ENCODE peak calls at places on chromosomes 12 and 14, in ten cellular contexts. P is ovary, I is adrenal gland, V is right lobe of liver, C is IMR-90, O is suprapubic skin, J is sigmoid colon, N is HCT116, L is breast epithelium, M is heart left ventricle. F is an unnamed sample.
A peak's percentile ranks its signal among the peaks of the same experiment; 100 is the strongest.

GRCh38 chr14:90000935-90001334 is 45.2 kb downstream of the TDP1 start:
- DNase-seq in J (no peak), O (no peak), L (no peak), V (no peak), P (no peak), I (no peak), C (no peak), M (no peak), N (no peak), F (no peak)

GRCh38 chr12:2642176-2642892 is 152.4 kb upstream of the FKBP4 start:
- DNase-seq in O (no peak), V (no peak), I (no peak), M (no peak), J (peak; percentile 9), L (no peak), C (no peak), N (no peak), P (no peak), F (peak; percentile 20)

GRCh38 chr12:92363295-92364146 is 217.9 kb upstream of the BTG1 start:
- DNase-seq in O (no peak), N (no peak), C (peak; percentile 4), P (peak; percentile 31), M (peak; percentile 62), J (peak; percentile 77), V (peak; percentile 30), I (peak; percentile 31), L (no peak), F (no peak)

GRCh38 chr12:41636658-41637057 is 448.5 kb downstream of the PDZRN4 start:
- DNase-seq in I (no peak), M (no peak), P (no peak), V (no peak), L (no peak), J (no peak), O (no peak), N (no peak), C (no peak), F (no peak)

GRCh38 chr14:61876362-61877049 is 114.3 kb downstream of the SNAPC1 start:
- DNase-seq in V (no peak), P (no peak), M (no peak), L (no peak), N (no peak), O (no peak), J (no peak), C (no peak), I (no peak), F (no peak)

GRCh38 chr14:30708157-30708556 is 86.0 kb downstream of the SCFD1 start:
- DNase-seq in M (no peak), O (no peak), L (no peak), P (no peak), J (no peak), V (no peak), C (no peak), I (no peak), N (no peak), F (no peak)

GRCh38 chr14:101365329-101366158 is 195.8 kb upstream of the DIO3 start:
- DNase-seq in I (no peak), N (no peak), P (no peak), O (no peak), J (peak; percentile 83), M (no peak), V (no peak), L (peak; percentile 35), C (no peak), F (no peak)

GRCh38 chr12:5307065-5307464 is 124.8 kb upstream of the NTF3 start:
- DNase-seq in M (no peak), O (no peak), L (no peak), V (no peak), J (no peak), I (no peak), P (no peak), C (no peak), N (no peak), F (no peak)

GRCh38 chr12:105264771-105265170 is 28.8 kb upstream of the APPL2 start:
- DNase-seq in M (no peak), J (no peak), L (no peak), V (no peak), O (no peak), P (no peak), I (no peak), N (no peak), C (no peak), F (no peak)

GRCh38 chr12:49369723-49370145 is 2.5 kb downstream of the SPATS2 start:
- DNase-seq in V (no peak), P (peak; percentile 40), N (no peak), M (peak; percentile 31), J (no peak), O (no peak), C (peak; percentile 54), I (no peak), L (no peak), F (no peak)

GRCh38 chr14:60094306-60094897 is 2.7 kb downstream of the PCNX4 start:
- DNase-seq in J (no peak), P (no peak), O (no peak), V (no peak), L (no peak), N (no peak), I (no peak), C (peak; percentile 70), M (peak; percentile 10), F (no peak)

GRCh38 chr12:42541965-42542364 is 47.6 kb downstream of the PRICKLE1 start:
- DNase-seq in I (no peak), P (no peak), C (no peak), O (no peak), N (no peak), L (no peak), M (no peak), V (no peak), J (no peak), F (no peak)

GRCh38 chr12:105983622-105984325 is 155.0 kb downstream of the NUAK1 start:
- DNase-seq in V (no peak), J (no peak), C (peak; percentile 93), M (no peak), I (no peak), O (no peak), N (no peak), P (no peak), L (peak; percentile 19), F (no peak)

GRCh38 chr14:85273099-85273677 is 256.8 kb upstream of the FLRT2 start:
- DNase-seq in L (no peak), P (no peak), I (no peak), O (no peak), C (no peak), N (no peak), V (no peak), M (no peak), J (no peak), F (no peak)

GRCh38 chr12:14771651-14772137 is 31.6 kb downstream of the WBP11 start:
- DNase-seq in N (no peak), O (no peak), C (no peak), I (no peak), L (no peak), J (no peak), P (no peak), V (no peak), M (no peak), F (no peak)

GRCh38 chr14:102775855-102776760 is 1.1 kb upstream of the TRAF3 start:
- DNase-seq in I (peak; percentile 36), J (no peak), L (no peak), C (peak; percentile 80), O (no peak), P (peak; percentile 31), M (no peak), N (no peak), V (no peak), F (no peak)

GRCh38 chr12:131133015-131133905 is 179.6 kb downstream of the ADGRD1 start:
- DNase-seq in I (no peak), O (peak; percentile 62), C (no peak), P (peak; percentile 38), J (peak; percentile 83), L (no peak), V (no peak), N (no peak), M (no peak), F (peak; percentile 85)

GRCh38 chr14:73567951-73568885 is 795 bp upstream of the ACOT2 start:
- DNase-seq in O (no peak), L (no peak), I (no peak), C (peak; percentile 41), J (no peak), N (no peak), M (no peak), V (no peak), P (no peak), F (no peak)

DNA sequence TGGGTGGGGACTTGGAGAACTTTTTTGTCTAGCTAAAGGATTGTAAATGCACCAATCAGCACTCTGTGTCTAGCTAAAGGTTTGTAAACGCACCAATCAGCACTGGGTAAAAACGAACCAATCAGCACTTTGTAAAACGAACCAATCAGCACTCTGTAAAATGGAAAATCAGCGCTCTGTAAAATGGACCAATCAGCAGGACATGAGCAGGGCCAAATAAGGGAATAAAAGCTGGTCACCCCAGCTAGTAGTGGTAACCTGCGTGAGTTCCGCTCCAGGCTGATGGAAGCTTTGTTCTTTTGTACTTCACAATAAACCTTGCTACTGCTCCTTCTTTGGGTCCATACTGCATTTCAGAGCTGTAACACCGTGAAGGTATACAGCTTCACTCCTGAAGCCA is 1.6 kb upstream of the ACOT2 start:
- DNase-seq in C (no peak), V (no peak), P (no peak), M (no peak), O (no peak), N (no peak), J (no peak), I (no peak), L (no peak), F (no peak)
- H3K4me3 ChIP-seq in C (no peak overlapping the region), V (no peak overlapping the region), P (no peak overlapping the region), M (no peak overlapping the region), O (no peak overlapping the region), N (no peak overlapping the region), J (peak overlapping the region; percentile 82), I (no peak overlapping the region), L (peak overlapping the region; percentile 83), F (no peak overlapping the region)

DNA sequence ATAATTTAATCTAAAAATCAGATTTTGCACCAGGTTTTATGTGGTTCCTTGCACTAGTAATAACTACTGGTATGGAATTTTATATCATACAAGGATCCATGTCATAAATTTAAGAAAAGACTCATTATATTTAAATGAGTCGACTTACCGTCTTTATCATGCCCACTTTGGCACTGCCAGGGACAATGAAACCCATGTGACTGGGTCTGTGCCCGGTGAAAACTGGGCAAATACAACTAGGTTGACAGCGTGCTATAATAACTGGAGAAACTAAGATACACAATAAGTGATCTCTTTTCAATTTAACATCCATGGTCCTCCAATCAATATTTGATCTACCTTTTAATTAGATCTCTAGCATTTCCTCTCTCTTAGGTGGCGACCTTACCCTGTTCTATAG is 64.5 kb downstream of the ACADS start:
- DNase-seq in C (no peak), V (no peak), J (no peak), L (no peak), I (no peak), N (no peak), M (no peak), O (no peak), P (no peak), F (no peak)
- TF ChIP-seq POLR2A in C (no peak), V (no peak), J (no peak), L (no peak), I (no peak), N (no peak), M (no peak), O (no peak), P (no peak), F (no peak)

GRCh38 chr12:122116707-122117535 is 38.4 kb downstream of the MLXIP start:
- DNase-seq in O (no peak), I (no peak), P (no peak), L (no peak), J (peak; percentile 69), M (no peak), N (no peak), C (no peak), V (peak; percentile 79), F (no peak)
- TF ChIP-seq CTCF in O (no peak), I (no peak), P (no peak), L (no peak), J (no peak), M (no peak), N (no peak), C (no peak), V (no peak), F (no peak)

GRCh38 chr12:119780786-119781434 is 96.2 kb downstream of the CIT start:
- DNase-seq in O (no peak), L (no peak), P (no peak), V (peak; percentile 56), N (peak; percentile 39), I (peak; percentile 56), C (peak; percentile 37), J (no peak), M (no peak), F (no peak)
- H3K4me3 ChIP-seq in O (no peak overlapping the region), L (no peak overlapping the region), P (no peak overlapping the region), V (no peak overlapping the region), N (no peak overlapping the region), I (no peak overlapping the region), C (peak overlapping the region; percentile 22), J (no peak overlapping the region), M (no peak overlapping the region), F (no peak overlapping the region)

F was measured in lower leg skin.